ENCODE peak calls at places on chromosomes 2 and 18, in nine cellular contexts. V, H, P, E, A, N, Z, D and M are unnamed samples.

GRCh38 chr18:78727877-78728276 is 251.7 kb upstream of the SALL3 start:
- DNase-seq in V (no peak), H (no peak), P (no peak), E (peak), A (no peak), N (no peak), Z (peak), D (no peak), M (no peak)

GRCh38 chr18:8808001-8808400 is 102.6 kb downstream of the MTCL1 start:
- DNase-seq in V (no peak), H (no peak), P (no peak), E (no peak), A (no peak), N (no peak), Z (no peak), D (no peak), M (no peak)

GRCh38 chr2:238789317-238789806 is 58.5 kb upstream of the TWIST2 start:
- DNase-seq in V (no peak), H (no peak), P (no peak), E (no peak), A (no peak), N (no peak), Z (no peak), D (no peak), M (no peak)

GRCh38 chr2:9234680-9235387 is 28.2 kb downstream of the ASAP2 start:
- DNase-seq in V (no peak), H (no peak), P (no peak), E (no peak), A (no peak), N (peak), Z (peak), D (no peak), M (no peak)

GRCh38 chr2:119475225-119475856 is 43.7 kb downstream of the TMEM37 start:
- DNase-seq in V (no peak), H (no peak), P (no peak), E (peak), A (peak), N (no peak), Z (peak), D (no peak), M (no peak)

GRCh38 chr2:214246417-214246816 is 164.4 kb upstream of the VWC2L start:
- DNase-seq in V (no peak), H (no peak), P (no peak), E (no peak), A (no peak), N (no peak), Z (no peak), D (no peak), M (no peak)

GRCh38 chr2:29192526-29192925 is 77.3 kb downstream of the CLIP4 start:
- DNase-seq in V (no peak), H (no peak), P (no peak), E (no peak), A (no peak), N (peak), Z (no peak), D (no peak), M (no peak)

GRCh38 chr18:36572135-36572856 is 256.5 kb downstream of the TPGS2 start:
- DNase-seq in V (no peak), H (no peak), P (no peak), E (no peak), A (no peak), N (peak), Z (no peak), D (no peak), M (no peak)

GRCh38 chr2:130327703-130328527 is 14.8 kb upstream of the IMP4 start:
- DNase-seq in V (no peak), H (no peak), P (no peak), E (no peak), A (no peak), N (peak), Z (peak), D (no peak), M (no peak)

GRCh38 chr2:177872286-177872685 is 200.3 kb downstream of the PDE11A start:
- DNase-seq in V (no peak), H (no peak), P (no peak), E (no peak), A (no peak), N (no peak), Z (no peak), D (no peak), M (no peak)

GRCh38 chr2:47002480-47003381 is 87.1 kb upstream of the MCFD2 start:
- DNase-seq in V (peak), H (peak), P (no peak), E (no peak), A (no peak), N (peak), Z (no peak), D (no peak), M (no peak)

GRCh38 chr2:113894156-113894743 is 4.4 kb downstream of the ACTR3 start:
- DNase-seq in V (no peak), H (no peak), P (no peak), E (no peak), A (no peak), N (peak), Z (no peak), D (no peak), M (no peak)

GRCh38 chr2:180061085-180061484 is 54.0 kb upstream of the CWC22 start:
- DNase-seq in V (no peak), H (no peak), P (no peak), E (no peak), A (no peak), N (no peak), Z (no peak), D (peak), M (no peak)

GRCh38 chr18:43013489-43013888 is 102.0 kb downstream of the RIT2 start:
- DNase-seq in V (no peak), H (no peak), P (no peak), E (no peak), A (no peak), N (peak), Z (no peak), D (no peak), M (no peak)

GRCh38 chr2:69509011-69509749 is 71.9 kb upstream of the NFU1 start:
- DNase-seq in V (peak), H (peak), P (no peak), E (no peak), A (peak), N (no peak), Z (no peak), D (no peak), M (peak)

GRCh38 chr18:51164327-51165290 is 32.9 kb downstream of the MEX3C start:
- DNase-seq in V (no peak), H (no peak), P (no peak), E (no peak), A (no peak), N (peak), Z (no peak), D (no peak), M (peak)

GRCh38 chr2:232839680-232840079 is 30.4 kb upstream of the SNORC start:
- DNase-seq in V (peak), H (no peak), P (no peak), E (peak), A (peak), N (peak), Z (no peak), D (peak), M (no peak)

GRCh38 chr2:103804013-103804412 is 1042.2 kb downstream of the TMEM182 start:
- DNase-seq in V (no peak), H (no peak), P (no peak), E (no peak), A (no peak), N (no peak), Z (no peak), D (no peak), M (no peak)

GRCh38 chr2:47429795-47430194 is 26.8 kb downstream of the MSH2 start:
- DNase-seq in V (no peak), H (no peak), P (no peak), E (no peak), A (no peak), N (peak), Z (no peak), D (no peak), M (no peak)

GRCh38 chr2:237732790-237733349 is 65.7 kb upstream of the RBM44 start:
- DNase-seq in V (peak), H (no peak), P (no peak), E (peak), A (peak), N (no peak), Z (peak), D (no peak), M (no peak)

GRCh38 chr2:237729681-237730475 is 68.7 kb upstream of the RBM44 start:
- DNase-seq in V (no peak), H (no peak), P (no peak), E (no peak), A (no peak), N (no peak), Z (peak), D (no peak), M (no peak)

GRCh38 chr2:237733677-237734300 is 64.8 kb upstream of the RBM44 start:
- DNase-seq in V (no peak), H (no peak), P (no peak), E (peak), A (no peak), N (no peak), Z (peak), D (no peak), M (peak)

GRCh38 chr2:237731663-237732062 is 66.9 kb upstream of the RBM44 start:
- DNase-seq in V (no peak), H (no peak), P (no peak), E (peak), A (no peak), N (peak), Z (peak), D (no peak), M (no peak)

GRCh38 chr2:237732070-237732469 is 66.5 kb upstream of the RBM44 start:
- DNase-seq in V (no peak), H (no peak), P (no peak), E (peak), A (no peak), N (no peak), Z (peak), D (no peak), M (no peak)
- H3K27ac ChIP-seq in V (no peak), H (no peak), P (no peak), E (peak), A (peak), N (peak), Z (peak), D (peak), M (peak)

GRCh38 chr2:174121612-174122011 is 126.7 kb downstream of the OLA1 start:
- DNase-seq in V (no peak), H (no peak), P (no peak), E (no peak), A (no peak), N (no peak), Z (no peak), D (no peak), M (no peak)

GRCh38 chr2:174121178-174121577 is 127.2 kb downstream of the OLA1 start:
- DNase-seq in V (no peak), H (no peak), P (no peak), E (no peak), A (no peak), N (no peak), Z (no peak), D (no peak), M (no peak)

GRCh38 chr2:174122185-174122584 is 126.1 kb downstream of the OLA1 start:
- DNase-seq in V (no peak), H (no peak), P (no peak), E (no peak), A (no peak), N (no peak), Z (no peak), D (no peak), M (no peak)

GRCh38 chr2:174117951-174118930 is 130.1 kb downstream of the OLA1 start:
- DNase-seq in V (no peak), H (no peak), P (no peak), E (no peak), A (no peak), N (peak), Z (peak), D (no peak), M (no peak)

DNA sequence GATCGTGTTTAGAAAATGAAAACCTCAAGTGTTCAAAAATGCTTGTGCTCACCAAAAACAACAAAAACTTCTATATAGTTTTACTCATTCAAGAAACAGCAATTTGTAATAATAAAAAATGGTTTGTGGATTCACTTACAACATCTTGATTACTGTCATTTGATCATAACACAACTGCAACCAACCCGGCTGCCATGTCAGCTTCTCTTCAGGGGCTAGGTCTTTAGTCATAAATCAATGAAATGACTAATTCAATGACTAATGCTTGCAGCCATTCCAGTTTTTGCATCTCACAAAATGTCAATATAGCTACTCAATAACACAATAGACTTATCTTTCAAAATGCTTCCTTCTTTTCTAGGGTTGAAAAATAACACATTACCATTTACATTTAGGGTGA is 128.0 kb downstream of the OLA1 start:
- DNase-seq in V (no peak), H (no peak), P (no peak), E (no peak), A (no peak), N (no peak), Z (no peak), D (no peak), M (no peak)
- H3K27ac ChIP-seq in V (no peak), H (no peak), P (no peak), E (no peak), A (no peak), N (no peak), Z (no peak), D (no peak), M (no peak)

GRCh38 chr2:13536941-13537340 is 820.2 kb downstream of the TRIB2 start:
- DNase-seq in V (no peak), H (no peak), P (no peak), E (no peak), A (no peak), N (no peak), Z (no peak), D (no peak), M (no peak)

GRCh38 chr2:13542061-13542460 is 825.3 kb downstream of the TRIB2 start:
- DNase-seq in V (no peak), H (no peak), P (no peak), E (no peak), A (no peak), N (no peak), Z (no peak), D (no peak), M (no peak)

GRCh38 chr2:13533524-13533922 is 816.8 kb downstream of the TRIB2 start:
- DNase-seq in V (no peak), H (no peak), P (no peak), E (no peak), A (no peak), N (no peak), Z (no peak), D (no peak), M (no peak)

GRCh38 chr2:13542642-13543041 is 825.9 kb downstream of the TRIB2 start:
- DNase-seq in V (no peak), H (no peak), P (no peak), E (no peak), A (no peak), N (no peak), Z (no peak), D (no peak), M (no peak)

DNA sequence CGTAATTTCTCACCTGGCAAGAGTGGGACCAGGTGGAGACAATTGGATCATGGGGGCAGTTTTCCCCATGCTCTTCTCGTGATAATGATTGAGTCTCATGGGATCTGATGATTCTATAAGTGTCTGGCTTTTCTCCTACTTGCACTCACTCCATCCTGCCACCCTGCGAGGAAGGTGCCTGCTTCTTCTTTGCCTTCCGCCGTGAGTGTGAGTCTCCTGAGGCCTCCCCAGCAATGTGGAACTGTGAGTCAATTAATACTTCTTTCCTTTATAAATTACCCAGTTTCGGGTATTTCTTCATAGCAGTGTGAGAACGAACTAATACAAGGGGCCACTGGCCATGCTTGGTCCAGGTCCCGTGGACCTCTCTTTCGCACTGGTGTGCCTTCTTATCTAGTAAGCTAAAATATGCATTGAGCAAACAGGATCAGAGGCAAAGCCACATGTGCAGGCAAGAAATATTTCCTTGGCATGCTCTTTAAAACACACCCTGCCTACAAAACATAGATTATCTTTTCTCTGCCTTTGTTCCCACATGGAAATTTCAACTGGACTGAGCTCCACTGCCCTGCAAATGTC is 821.1 kb downstream of the TRIB2 start:
- DNase-seq in V (no peak), H (no peak), P (no peak), E (no peak), A (no peak), N (no peak), Z (no peak), D (no peak), M (no peak)
- H3K27ac ChIP-seq in V (no peak), H (no peak), P (no peak), E (no peak), A (no peak), N (no peak), Z (no peak), D (no peak), M (no peak)

GRCh38 chr18:56139792-56140254 is 498.6 kb downstream of the TXNL1 start:
- DNase-seq in V (peak), H (peak), P (no peak), E (no peak), A (peak), N (peak), Z (no peak), D (no peak), M (no peak)
- H3K27ac ChIP-seq in V (no peak), H (peak), P (no peak), E (peak), A (no peak), N (no peak), Z (peak), D (peak), M (no peak)

DNA sequence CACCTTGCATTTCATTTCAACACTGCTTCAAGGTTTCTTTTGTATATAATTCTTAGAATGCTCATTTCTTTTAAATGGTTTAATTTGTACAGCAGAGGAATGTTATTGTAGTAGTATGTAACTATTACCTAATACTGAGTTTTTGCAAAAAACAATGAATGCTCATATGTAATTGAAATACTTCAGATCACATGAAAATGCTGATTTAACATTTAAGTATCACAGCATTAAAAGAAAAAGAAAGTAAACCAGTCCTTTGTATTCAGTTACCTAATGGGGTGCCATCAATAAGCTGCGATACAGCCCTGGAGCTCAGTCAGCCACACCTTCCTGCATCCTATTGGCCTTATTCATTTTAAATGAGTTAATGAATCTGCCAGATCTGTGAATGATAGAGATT is 45.3 kb upstream of the ITM2C start:
- DNase-seq in V (no peak), H (no peak), P (no peak), E (no peak), A (no peak), N (no peak), Z (no peak), D (no peak), M (no peak)
- H3K27ac ChIP-seq in V (no peak), H (no peak), P (no peak), E (no peak), A (no peak), N (no peak), Z (no peak), D (no peak), M (no peak)